ENCODE peak calls at places on chromosomes 5 and 9, in nine cellular contexts. M, A, E, Q, F, D, U, L and V are unnamed samples.
A peak's percentile ranks its signal among the peaks of the same experiment; 100 is the strongest.

GRCh38 chr9:89461302-89461701 is 36.6 kb downstream of the SEMA4D start:
- DNase-seq in M (no peak), A (no peak), E (peak; percentile 10), Q (no peak), F (no peak), D (no peak), U (no peak), L (no peak), V (no peak)

GRCh38 chr9:15306068-15306756 is 804 bp downstream of the TTC39B start:
- DNase-seq in M (peak; percentile 79), A (peak; percentile 78), E (no peak), Q (peak; percentile 51), F (no peak), D (peak; percentile 20), U (peak; percentile 56), L (peak; percentile 55), V (peak; percentile 9)

GRCh38 chr9:116506685-116507084 is 180.4 kb upstream of the TRIM32 start:
- DNase-seq in M (no peak), A (no peak), E (no peak), Q (no peak), F (no peak), D (no peak), U (no peak), L (no peak), V (no peak)

GRCh38 chr5:107284822-107285510 is 385.8 kb downstream of the EFNA5 start:
- DNase-seq in M (no peak), A (no peak), E (no peak), Q (no peak), F (no peak), D (no peak), U (no peak), L (no peak), V (no peak)

GRCh38 chr5:141753971-141754713 is 72.1 kb upstream of the ARAP3 start:
- DNase-seq in M (no peak), A (no peak), E (no peak), Q (peak; percentile 34), F (no peak), D (no peak), U (peak; percentile 77), L (no peak), V (no peak)

GRCh38 chr5:151357097-151357496 is 9.7 kb upstream of the SLC36A2 start:
- DNase-seq in M (no peak), A (no peak), E (no peak), Q (no peak), F (no peak), D (no peak), U (no peak), L (no peak), V (no peak)

GRCh38 chr5:133662578-133662977 is 50.2 kb upstream of the FSTL4 start:
- DNase-seq in M (no peak), A (no peak), E (no peak), Q (no peak), F (no peak), D (no peak), U (no peak), L (no peak), V (no peak)

GRCh38 chr9:27033815-27034403 is 28.4 kb upstream of the LRRC19 start:
- DNase-seq in M (no peak), A (peak; percentile 66), E (peak; percentile 18), Q (peak; percentile 47), F (peak; percentile 32), D (peak; percentile 3), U (peak; percentile 65), L (peak; percentile 51), V (peak; percentile 63)

GRCh38 chr9:16515207-16515606 is 355.3 kb downstream of the BNC2 start:
- DNase-seq in M (no peak), A (no peak), E (no peak), Q (no peak), F (no peak), D (no peak), U (peak; percentile 36), L (peak; percentile 74), V (peak; percentile 49)

DNA sequence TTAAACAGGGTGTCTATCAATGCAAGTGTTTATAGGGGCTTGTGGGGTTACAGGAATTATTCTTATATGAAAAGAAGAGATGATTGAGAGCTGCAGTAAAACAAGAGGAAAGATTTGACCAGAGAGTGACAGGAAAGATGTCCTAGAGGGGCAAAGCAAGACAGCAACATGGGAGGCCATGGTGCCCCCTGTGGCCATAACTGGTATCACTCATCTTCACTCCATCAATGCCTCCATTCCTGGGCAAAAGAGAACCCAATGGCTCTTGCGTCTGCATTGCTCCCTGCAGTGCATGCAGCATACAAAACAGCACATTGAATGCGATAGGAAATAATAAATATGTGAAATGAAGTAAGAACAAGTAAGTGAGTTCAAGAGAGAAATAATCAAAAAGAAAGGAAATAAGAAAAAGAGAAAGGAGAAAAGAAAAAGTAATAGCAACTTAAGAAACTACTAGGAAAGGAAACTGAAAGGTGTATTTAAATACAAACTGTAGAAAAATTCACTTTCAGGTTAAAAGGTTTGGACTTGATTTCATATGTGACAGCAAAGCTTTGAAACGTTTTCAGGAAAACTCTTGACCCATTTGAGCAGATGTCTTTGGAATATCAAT is 206.6 kb downstream of the SEMA5A start:
- DNase-seq in M (no peak), A (no peak), E (no peak), Q (no peak), F (no peak), D (no peak), U (peak; percentile 42), L (peak; percentile 12), V (peak; percentile 46)
- TF ChIP-seq CTCF in M (no peak), A (no peak), E (peak; percentile 70), Q (peak; percentile 10), F (peak; percentile 41), D (no peak), U (peak; percentile 48), L (peak; percentile 64), V (peak; percentile 59)

GRCh38 chr9:38662763-38663593 is 42.6 kb upstream of the ANKRD18A start:
- DNase-seq in M (no peak), A (no peak), E (no peak), Q (no peak), F (no peak), D (no peak), U (peak; percentile 31), L (peak; percentile 36), V (no peak)
- TF ChIP-seq CTCF in M (no peak), A (no peak), E (peak; percentile 52), Q (no peak), F (peak; percentile 64), D (no peak), U (no peak), L (no peak), V (peak; percentile 36)

GRCh38 chr5:94888674-94889073 is 270.2 kb downstream of the SLF1 start:
- DNase-seq in M (no peak), A (no peak), E (no peak), Q (no peak), F (no peak), D (no peak), U (no peak), L (no peak), V (no peak)

GRCh38 chr5:94891565-94892362 is 273.3 kb downstream of the SLF1 start:
- DNase-seq in M (no peak), A (no peak), E (no peak), Q (no peak), F (no peak), D (no peak), U (no peak), L (no peak), V (no peak)

GRCh38 chr5:94890907-94891306 is 272.4 kb downstream of the SLF1 start:
- DNase-seq in M (no peak), A (no peak), E (no peak), Q (no peak), F (no peak), D (no peak), U (no peak), L (no peak), V (no peak)

DNA sequence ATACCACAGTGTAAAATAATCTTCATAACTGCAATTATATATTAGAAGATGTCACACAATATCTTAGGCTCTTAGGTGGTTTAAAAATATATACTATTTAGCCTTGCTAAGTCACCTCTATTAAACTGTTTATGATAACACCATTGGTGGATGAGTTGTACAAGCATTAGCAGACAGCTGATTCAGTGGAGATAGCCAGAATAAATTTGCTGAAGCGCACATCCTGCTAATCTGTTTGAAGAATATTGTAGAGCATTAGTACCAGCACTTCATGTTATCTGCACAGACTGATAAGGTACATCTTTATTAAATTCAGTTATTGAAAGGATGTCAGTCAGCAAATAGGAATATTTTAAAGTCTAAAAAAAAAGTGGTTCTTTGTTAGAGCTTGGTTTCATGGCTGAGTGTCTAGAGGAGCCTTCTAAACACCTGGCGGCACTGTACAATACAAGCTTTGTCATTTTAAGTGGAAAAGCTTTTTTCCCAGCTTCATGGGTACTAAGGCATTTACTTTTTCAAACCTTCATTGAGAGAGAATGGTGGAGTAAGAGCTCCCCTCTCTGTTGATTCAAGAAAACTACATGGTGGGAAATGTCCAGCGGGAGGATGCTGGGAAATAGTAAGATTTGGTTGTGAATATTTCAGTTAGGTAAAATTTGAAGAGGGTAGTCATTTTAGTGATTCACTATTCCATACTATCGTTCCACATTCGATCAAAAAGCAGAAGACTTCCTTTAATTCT is 275.1 kb downstream of the SLF1 start:
- DNase-seq in M (no peak), A (no peak), E (no peak), Q (no peak), F (no peak), D (no peak), U (no peak), L (peak; percentile 47), V (peak; percentile 12)
- TF ChIP-seq CTCF in M (no peak), A (no peak), E (peak; percentile 23), Q (no peak), F (peak; percentile 12), D (no peak), U (no peak), L (peak; percentile 55), V (peak; percentile 85)

GRCh38 chr5:127761869-127762268 is 58.7 kb downstream of the CCDC192 start:
- DNase-seq in M (no peak), A (no peak), E (no peak), Q (no peak), F (no peak), D (no peak), U (no peak), L (no peak), V (no peak)

GRCh38 chr5:127758884-127759283 is 55.7 kb downstream of the CCDC192 start:
- DNase-seq in M (no peak), A (peak; percentile 36), E (no peak), Q (no peak), F (no peak), D (no peak), U (no peak), L (no peak), V (no peak)

GRCh38 chr5:127754259-127754658 is 51.1 kb downstream of the CCDC192 start:
- DNase-seq in M (no peak), A (no peak), E (peak; percentile 47), Q (no peak), F (no peak), D (no peak), U (no peak), L (no peak), V (no peak)

GRCh38 chr5:127754727-127755126 is 51.5 kb downstream of the CCDC192 start:
- DNase-seq in M (no peak), A (no peak), E (no peak), Q (no peak), F (no peak), D (no peak), U (no peak), L (no peak), V (no peak)

GRCh38 chr5:127757576-127757975 is 54.4 kb downstream of the CCDC192 start:
- DNase-seq in M (no peak), A (peak; percentile 39), E (no peak), Q (peak; percentile 3), F (peak; percentile 47), D (no peak), U (no peak), L (peak; percentile 28), V (no peak)
- TF ChIP-seq CTCF in M (peak; percentile 23), A (peak; percentile 69), E (peak; percentile 44), Q (no peak), F (peak; percentile 46), D (no peak), U (no peak), L (peak; percentile 70), V (peak; percentile 31)